ENCODE peak calls at places on chromosomes 13 and 19, in seven cellular contexts. One of them, this sample, is unnamed.

GRCh38 chr19:1580382-1580781 is 12.3 kb upstream of the MEX3D start:
- ATAC-seq in gastroesophageal sphincter: no peak
- ATAC-seq in right cardiac atrium: no peak
- ATAC-seq in mucosa of descending colon: no peak
- ATAC-seq in GM12878: no peak
- ATAC-seq in CD8-positive, alpha-beta T cell: no peak
- ATAC-seq in upper lobe of right lung: no peak
- ATAC-seq in this sample: no peak

GRCh38 chr19:35766571-35767104 is 8.7 kb downstream of the PROSER3 start:
- ATAC-seq in mucosa of descending colon: peak; percentile 24
- ATAC-seq in right cardiac atrium: no peak
- ATAC-seq in upper lobe of right lung: peak; percentile 5
- ATAC-seq in gastroesophageal sphincter: no peak
- ATAC-seq in CD8-positive, alpha-beta T cell: no peak
- ATAC-seq in GM12878: no peak
- ATAC-seq in this sample: no peak

GRCh38 chr13:21544515-21544914 is 59.5 kb downstream of the MICU2 start:
- ATAC-seq in gastroesophageal sphincter: no peak
- ATAC-seq in mucosa of descending colon: no peak
- ATAC-seq in upper lobe of right lung: no peak
- ATAC-seq in CD8-positive, alpha-beta T cell: no peak
- ATAC-seq in GM12878: no peak
- ATAC-seq in right cardiac atrium: no peak
- ATAC-seq in this sample: no peak

GRCh38 chr13:49253997-49254396 is 6.3 kb downstream of the CDADC1 start:
- ATAC-seq in right cardiac atrium: no peak
- ATAC-seq in CD8-positive, alpha-beta T cell: no peak
- ATAC-seq in mucosa of descending colon: no peak
- ATAC-seq in gastroesophageal sphincter: no peak
- ATAC-seq in upper lobe of right lung: no peak
- ATAC-seq in GM12878: no peak
- ATAC-seq in this sample: no peak

GRCh38 chr13:108268713-108269112 is 805 bp upstream of the TNFSF13B start:
- ATAC-seq in CD8-positive, alpha-beta T cell: no peak
- ATAC-seq in GM12878: peak; percentile 48
- ATAC-seq in right cardiac atrium: no peak
- ATAC-seq in upper lobe of right lung: peak; percentile 68
- ATAC-seq in gastroesophageal sphincter: no peak
- ATAC-seq in mucosa of descending colon: no peak
- ATAC-seq in this sample: peak; percentile 37

GRCh38 chr13:51619614-51620013 is 35.4 kb downstream of the WDFY2 start:
- ATAC-seq in GM12878: peak; percentile 68
- ATAC-seq in CD8-positive, alpha-beta T cell: no peak
- ATAC-seq in gastroesophageal sphincter: no peak
- ATAC-seq in mucosa of descending colon: no peak
- ATAC-seq in upper lobe of right lung: no peak
- ATAC-seq in right cardiac atrium: peak; percentile 41
- ATAC-seq in this sample: peak; percentile 94

GRCh38 chr19:52542984-52543664 is 15.7 kb downstream of the ZNF808 start:
- ATAC-seq in right cardiac atrium: no peak
- ATAC-seq in gastroesophageal sphincter: no peak
- ATAC-seq in GM12878: peak; percentile 97
- ATAC-seq in CD8-positive, alpha-beta T cell: peak; percentile 88
- ATAC-seq in upper lobe of right lung: no peak
- ATAC-seq in mucosa of descending colon: no peak
- ATAC-seq in this sample: peak; percentile 98

GRCh38 chr19:55266840-55267239 is 8.0 kb upstream of the PPP6R1 start:
- ATAC-seq in upper lobe of right lung: no peak
- ATAC-seq in gastroesophageal sphincter: no peak
- ATAC-seq in mucosa of descending colon: no peak
- ATAC-seq in right cardiac atrium: no peak
- ATAC-seq in CD8-positive, alpha-beta T cell: no peak
- ATAC-seq in GM12878: no peak
- ATAC-seq in this sample: no peak

GRCh38 chr19:43748685-43749084 is 6.1 kb downstream of the SMG9 start:
- ATAC-seq in gastroesophageal sphincter: no peak
- ATAC-seq in CD8-positive, alpha-beta T cell: no peak
- ATAC-seq in upper lobe of right lung: no peak
- ATAC-seq in right cardiac atrium: no peak
- ATAC-seq in mucosa of descending colon: no peak
- ATAC-seq in GM12878: peak; percentile 32
- ATAC-seq in this sample: no peak

GRCh38 chr19:1076046-1076386 is 9.0 kb downstream of the ARHGAP45 start:
- ATAC-seq in mucosa of descending colon: no peak
- ATAC-seq in gastroesophageal sphincter: no peak
- ATAC-seq in CD8-positive, alpha-beta T cell: no peak
- ATAC-seq in right cardiac atrium: no peak
- ATAC-seq in GM12878: no peak
- ATAC-seq in upper lobe of right lung: peak; percentile 2
- ATAC-seq in this sample: no peak

GRCh38 chr19:55340144-55340783 is 588 bp downstream of the KMT5C start:
- ATAC-seq in gastroesophageal sphincter: no peak
- ATAC-seq in GM12878: peak; percentile 0
- ATAC-seq in CD8-positive, alpha-beta T cell: no peak
- ATAC-seq in right cardiac atrium: no peak
- ATAC-seq in mucosa of descending colon: peak; percentile 1
- ATAC-seq in upper lobe of right lung: no peak
- ATAC-seq in this sample: no peak

GRCh38 chr13:99119686-99120085 is 81.0 kb upstream of the UBAC2 start:
- ATAC-seq in right cardiac atrium: no peak
- ATAC-seq in CD8-positive, alpha-beta T cell: peak; percentile 38
- ATAC-seq in mucosa of descending colon: peak; percentile 71
- ATAC-seq in gastroesophageal sphincter: no peak
- ATAC-seq in GM12878: peak; percentile 28
- ATAC-seq in upper lobe of right lung: no peak
- ATAC-seq in this sample: peak; percentile 94

GRCh38 chr13:75763511-75763910 is 127.4 kb downstream of the LMO7 start:
- ATAC-seq in right cardiac atrium: no peak
- ATAC-seq in GM12878: no peak
- ATAC-seq in gastroesophageal sphincter: no peak
- ATAC-seq in CD8-positive, alpha-beta T cell: no peak
- ATAC-seq in mucosa of descending colon: no peak
- ATAC-seq in upper lobe of right lung: no peak
- ATAC-seq in this sample: no peak

This sample was measured in activated T-helper 17 cell treated with anti-CD3 and anti-CD28 coated beads, Interleukin-2, amount 50 U/mL, for 72 hours.